ENCODE peak calls at places on chromosomes 11 and 22, in six cellular contexts. U is HepG2, E is H1, R is SK-N-SH, N is K562, O is GM12878. I is an unnamed sample.

GRCh38 chr11:3182462-3182852 is 17.3 kb upstream of the OSBPL5 start:
- DNase-seq in O (no peak), E (no peak), N (no peak), U (no peak), R (no peak), I (no peak)

GRCh38 chr11:119011476-119011875 is 6.7 kb downstream of the RPS25 start:
- DNase-seq in E (no peak), O (no peak), U (no peak), R (no peak), N (no peak), I (no peak)

GRCh38 chr11:28835317-28835716 is 727.1 kb downstream of the METTL15 start:
- DNase-seq in U (no peak), O (no peak), E (no peak), R (no peak), N (no peak), I (no peak)

GRCh38 chr11:74744277-74744676 is 4.4 kb upstream of the RNF169 start:
- DNase-seq in U (no peak), E (no peak), N (no peak), R (no peak), O (no peak), I (no peak)

GRCh38 chr11:3022300-3022967 is 30.3 kb upstream of the NAP1L4 start:
- DNase-seq in N (no peak), E (no peak), U (no peak), R (no peak), O (peak), I (peak)

GRCh38 chr22:17910561-17911311 is 113.6 kb downstream of the MICAL3 start:
- DNase-seq in R (peak), N (no peak), O (no peak), U (no peak), E (peak), I (no peak)

GRCh38 chr22:44363980-44364749 is 51.4 kb upstream of the SHISAL1 start:
- DNase-seq in U (no peak), N (no peak), E (no peak), R (peak), O (no peak), I (no peak)

GRCh38 chr11:111770581-111771134 is 4.5 kb upstream of the PPP2R1B start:
- DNase-seq in R (no peak), N (no peak), E (no peak), O (no peak), U (no peak), I (no peak)

GRCh38 chr11:93568726-93569125 is 25.5 kb upstream of the SMCO4 start:
- DNase-seq in R (no peak), O (no peak), E (no peak), N (no peak), U (no peak), I (no peak)

GRCh38 chr22:35124674-35125219 is 58.8 kb downstream of the ISX start:
- DNase-seq in R (no peak), O (no peak), U (no peak), N (no peak), E (no peak), I (no peak)

GRCh38 chr11:14873632-14874031 is 18.4 kb downstream of the CYP2R1 start:
- DNase-seq in O (no peak), N (no peak), R (no peak), E (no peak), U (no peak), I (no peak)

GRCh38 chr11:129593098-129593497 is 217.4 kb downstream of the BARX2 start:
- DNase-seq in U (no peak), O (no peak), N (no peak), R (no peak), E (no peak), I (no peak)

GRCh38 chr11:3190600-3190999 is 25.5 kb upstream of the OSBPL5 start:
- DNase-seq in U (no peak), R (no peak), E (peak), N (no peak), O (no peak), I (no peak)

GRCh38 chr11:48272551-48273080 is 9.0 kb downstream of the OR4X1 start:
- DNase-seq in R (no peak), O (no peak), U (no peak), N (no peak), E (no peak), I (no peak)

GRCh38 chr22:19713650-19714319 is 518 bp upstream of the SEPTIN5 start:
- DNase-seq in U (no peak), O (no peak), R (peak), N (no peak), E (peak), I (no peak)

GRCh38 chr11:26905368-26905767 is 88.5 kb upstream of the FIBIN start:
- DNase-seq in R (peak), U (no peak), O (no peak), N (no peak), E (no peak), I (no peak)

GRCh38 chr11:70863186-70863585 is 389.2 kb downstream of the SHANK2 start:
- DNase-seq in N (no peak), O (no peak), U (no peak), R (no peak), E (no peak), I (no peak)

GRCh38 chr11:70859180-70859579 is 393.2 kb downstream of the SHANK2 start:
- DNase-seq in R (no peak), E (no peak), N (no peak), U (no peak), O (no peak), I (no peak)

GRCh38 chr11:70861534-70861933 is 390.8 kb downstream of the SHANK2 start:
- DNase-seq in E (no peak), U (no peak), N (no peak), R (no peak), O (no peak), I (no peak)

GRCh38 chr11:70862093-70862492 is 390.3 kb downstream of the SHANK2 start:
- DNase-seq in E (no peak), N (no peak), U (no peak), O (no peak), R (no peak), I (no peak)

GRCh38 chr11:70860855-70861254 is 391.5 kb downstream of the SHANK2 start:
- DNase-seq in R (no peak), O (no peak), E (no peak), N (no peak), U (no peak), I (no peak)
- TF ChIP-seq GABPA in R (no peak), O (no peak), E (no peak), N (no peak), U (no peak), I (no peak)

DNA sequence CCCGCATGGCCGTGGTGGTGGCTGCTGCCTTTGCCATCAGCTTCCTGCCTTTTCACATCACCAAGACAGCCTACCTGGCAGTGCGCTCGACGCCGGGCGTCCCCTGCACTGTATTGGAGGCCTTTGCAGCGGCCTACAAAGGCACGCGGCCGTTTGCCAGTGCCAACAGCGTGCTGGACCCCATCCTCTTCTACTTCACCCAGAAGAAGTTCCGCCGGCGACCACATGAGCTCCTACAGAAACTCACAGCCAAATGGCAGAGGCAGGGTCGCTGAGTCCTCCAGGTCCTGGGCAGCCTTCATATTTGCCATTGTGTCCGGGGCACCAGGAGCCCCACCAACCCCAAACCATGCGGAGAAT is 10.9 kb upstream of the ARHGEF17 start:
- DNase-seq in O (no peak), N (no peak), U (no peak), E (no peak), R (no peak), I (no peak)
- TF ChIP-seq GABPA in O (no peak), N (no peak), U (no peak), E (no peak), R (no peak), I (no peak)

GRCh38 chr11:46438211-46438610 is 46.6 kb upstream of the CHRM4 start:
- DNase-seq in O (no peak), E (no peak), U (no peak), R (no peak), N (no peak), I (no peak)
- TF ChIP-seq GABPA in O (no peak), E (no peak), U (no peak), R (no peak), N (no peak), I (no peak)

DNA sequence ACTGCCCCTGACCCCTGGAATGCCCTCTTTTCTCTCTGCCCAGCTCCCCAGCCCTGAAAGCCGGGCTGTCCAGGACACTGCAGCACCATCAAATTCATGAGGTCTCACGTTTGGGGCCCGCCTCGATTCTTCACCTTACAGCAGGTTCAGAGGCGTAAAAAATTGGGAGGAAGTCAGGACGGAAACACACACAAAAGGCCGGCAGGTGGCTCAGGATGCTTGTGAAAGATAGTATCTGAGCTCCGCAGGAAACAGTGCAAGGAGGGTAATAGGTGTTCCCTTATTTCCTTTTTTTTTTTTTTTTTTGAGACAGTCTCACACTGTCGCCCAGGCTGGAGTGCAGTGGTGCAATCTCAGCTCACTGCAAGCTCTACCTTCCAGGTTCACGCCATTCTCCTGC is 4.1 kb downstream of the RFPL2 start:
- DNase-seq in U (no peak), E (no peak), R (no peak), N (no peak), O (no peak), I (peak)
- TF ChIP-seq GABPA in U (no peak), E (no peak), R (no peak), N (no peak), O (no peak), I (no peak)

GRCh38 chr11:1656670-1657069 is 27.1 kb downstream of the KRTAP5-5 start:
- DNase-seq in E (peak), N (no peak), R (no peak), U (no peak), O (no peak), I (no peak)
- TF ChIP-seq GABPA in E (no peak), N (no peak), R (no peak), U (no peak), O (no peak), I (no peak)

DNA sequence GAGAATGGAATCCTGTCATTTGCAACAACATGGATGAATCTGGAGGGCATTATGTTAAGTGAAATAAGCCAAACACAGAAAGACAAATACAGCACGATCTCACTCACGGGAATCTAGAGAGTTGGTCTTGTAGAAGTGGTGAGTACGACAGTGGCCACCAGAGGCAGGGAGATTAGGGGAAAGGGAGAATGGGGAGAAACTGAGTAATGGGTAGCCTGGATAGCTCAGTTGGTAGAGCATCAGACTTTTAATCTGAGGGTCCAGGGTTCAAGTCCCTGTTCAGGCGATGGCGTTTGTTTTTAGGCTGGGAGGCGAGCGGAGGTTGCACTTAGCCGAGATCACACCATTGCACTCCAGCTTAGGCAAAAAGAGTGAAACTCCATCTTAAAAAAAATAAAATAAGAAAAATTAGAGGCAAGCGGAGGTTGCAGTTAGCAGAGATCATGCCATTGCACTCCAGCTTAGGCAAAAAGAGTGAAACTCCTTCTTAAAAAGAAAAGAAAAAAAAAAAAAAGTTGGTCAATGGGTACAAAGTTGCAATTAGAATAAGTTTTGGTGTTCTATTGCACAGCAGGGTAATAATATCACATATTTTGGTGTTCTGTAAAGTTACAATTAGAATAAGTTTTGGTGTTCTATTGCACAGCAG is 95.7 kb upstream of the UBASH3B start:
- DNase-seq in N (no peak), U (peak), R (no peak), E (peak), O (no peak), I (no peak)
- TF ChIP-seq GABPA in N (no peak), U (no peak), R (no peak), E (no peak), O (no peak), I (no peak)

DNA sequence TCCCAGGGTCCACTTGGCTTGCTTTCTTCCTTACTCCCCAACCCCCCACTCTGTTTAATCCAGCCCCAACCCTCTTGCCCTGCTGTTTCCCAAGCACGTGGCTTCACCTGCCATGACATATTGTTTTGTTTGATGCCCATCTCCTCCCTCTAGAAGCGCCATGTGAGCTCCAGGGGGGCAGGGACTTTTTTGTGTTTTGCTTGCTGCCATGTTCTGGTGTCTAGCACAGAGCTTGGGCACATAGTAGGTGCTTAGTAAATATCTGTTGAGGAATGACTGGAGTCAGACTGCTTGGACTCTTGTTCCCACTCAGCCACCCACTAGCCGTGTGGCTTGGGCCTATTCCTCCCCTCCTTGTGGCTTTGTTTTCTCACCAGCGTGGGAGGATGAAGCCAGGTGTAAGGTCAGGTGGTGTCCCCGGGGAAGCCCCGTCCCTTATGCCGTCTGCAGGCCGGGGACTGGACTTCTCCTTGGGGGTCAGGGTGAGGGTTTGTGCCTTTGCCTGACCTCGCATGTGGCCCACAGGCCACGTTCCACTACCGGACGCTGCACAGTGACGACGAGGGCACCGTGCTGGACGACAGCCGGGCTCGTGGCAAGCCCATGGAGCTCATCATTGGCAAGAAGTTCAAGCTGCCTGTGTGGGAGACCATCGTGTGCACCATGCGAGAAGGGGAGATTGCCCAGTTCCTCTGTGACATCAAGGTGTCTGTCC is 3.8 kb downstream of the AIP start:
- DNase-seq in E (no peak), O (peak), R (no peak), N (no peak), U (no peak), I (no peak)
- TF ChIP-seq GABPA in E (no peak), O (no peak), R (no peak), N (no peak), U (no peak), I (no peak)